ENCODE peak calls at places on chromosomes 2 and 18, in nine cellular contexts. One of them, this sample, is unnamed.

GRCh38 chr2:232354069-232354468 is 24.5 kb upstream of the ALPP start:
- DNase-seq in neural crest cell: no peak
- DNase-seq in vagina: no peak
- DNase-seq in endothelial cell of umbilical vein: no peak
- DNase-seq in CD4-positive, alpha-beta T cell: no peak
- DNase-seq in RWPE1: no peak
- DNase-seq in activated gamma-delta T cell treated with Interleukin-2 at 50 U/mL for 16 hours: no peak
- DNase-seq in endodermal cell: no peak
- DNase-seq in choroid plexus epithelial cell: no peak
- DNase-seq in this sample: no peak

GRCh38 chr2:47065771-47066380 is 89.2 kb downstream of the STPG4 start:
- DNase-seq in RWPE1: peak
- DNase-seq in choroid plexus epithelial cell: peak
- DNase-seq in endodermal cell: no peak
- DNase-seq in endothelial cell of umbilical vein: peak
- DNase-seq in CD4-positive, alpha-beta T cell: no peak
- DNase-seq in activated gamma-delta T cell treated with Interleukin-2 at 50 U/mL for 16 hours: no peak
- DNase-seq in neural crest cell: no peak
- DNase-seq in vagina: no peak
- DNase-seq in this sample: no peak

GRCh38 chr2:99615247-99615771 is 125.5 kb upstream of the REV1 start:
- DNase-seq in choroid plexus epithelial cell: peak
- DNase-seq in neural crest cell: no peak
- DNase-seq in RWPE1: peak
- DNase-seq in CD4-positive, alpha-beta T cell: no peak
- DNase-seq in endothelial cell of umbilical vein: no peak
- DNase-seq in endodermal cell: peak
- DNase-seq in vagina: no peak
- DNase-seq in activated gamma-delta T cell treated with Interleukin-2 at 50 U/mL for 16 hours: no peak
- DNase-seq in this sample: no peak

GRCh38 chr18:26458526-26459232 is 89.7 kb downstream of the KCTD1 start:
- DNase-seq in CD4-positive, alpha-beta T cell: no peak
- DNase-seq in choroid plexus epithelial cell: no peak
- DNase-seq in activated gamma-delta T cell treated with Interleukin-2 at 50 U/mL for 16 hours: no peak
- DNase-seq in endothelial cell of umbilical vein: peak
- DNase-seq in RWPE1: no peak
- DNase-seq in vagina: no peak
- DNase-seq in neural crest cell: no peak
- DNase-seq in endodermal cell: no peak
- DNase-seq in this sample: no peak

GRCh38 chr2:43038034-43038719 is 188.2 kb downstream of the ZFP36L2 start:
- DNase-seq in neural crest cell: no peak
- DNase-seq in vagina: no peak
- DNase-seq in endodermal cell: no peak
- DNase-seq in choroid plexus epithelial cell: no peak
- DNase-seq in endothelial cell of umbilical vein: no peak
- DNase-seq in CD4-positive, alpha-beta T cell: no peak
- DNase-seq in activated gamma-delta T cell treated with Interleukin-2 at 50 U/mL for 16 hours: no peak
- DNase-seq in RWPE1: no peak
- DNase-seq in this sample: no peak

GRCh38 chr2:186126181-186126580 is 359.9 kb upstream of the ZC3H15 start:
- DNase-seq in endodermal cell: no peak
- DNase-seq in choroid plexus epithelial cell: no peak
- DNase-seq in RWPE1: no peak
- DNase-seq in endothelial cell of umbilical vein: no peak
- DNase-seq in neural crest cell: no peak
- DNase-seq in CD4-positive, alpha-beta T cell: no peak
- DNase-seq in activated gamma-delta T cell treated with Interleukin-2 at 50 U/mL for 16 hours: no peak
- DNase-seq in vagina: no peak
- DNase-seq in this sample: no peak

GRCh38 chr2:24768601-24769000 is 24.6 kb downstream of the PTRHD1 start:
- DNase-seq in endothelial cell of umbilical vein: no peak
- DNase-seq in choroid plexus epithelial cell: no peak
- DNase-seq in CD4-positive, alpha-beta T cell: no peak
- DNase-seq in vagina: no peak
- DNase-seq in activated gamma-delta T cell treated with Interleukin-2 at 50 U/mL for 16 hours: no peak
- DNase-seq in RWPE1: no peak
- DNase-seq in endodermal cell: peak
- DNase-seq in neural crest cell: no peak
- DNase-seq in this sample: no peak

GRCh38 chr18:3498705-3499451 is 48.9 kb downstream of the TGIF1 start:
- DNase-seq in endothelial cell of umbilical vein: peak
- DNase-seq in endodermal cell: peak
- DNase-seq in neural crest cell: peak
- DNase-seq in activated gamma-delta T cell treated with Interleukin-2 at 50 U/mL for 16 hours: peak
- DNase-seq in vagina: no peak
- DNase-seq in choroid plexus epithelial cell: peak
- DNase-seq in CD4-positive, alpha-beta T cell: no peak
- DNase-seq in RWPE1: peak
- DNase-seq in this sample: peak

GRCh38 chr2:241638063-241638660 is 669 bp downstream of the ATG4B start:
- DNase-seq in RWPE1: no peak
- DNase-seq in choroid plexus epithelial cell: peak
- DNase-seq in activated gamma-delta T cell treated with Interleukin-2 at 50 U/mL for 16 hours: no peak
- DNase-seq in endodermal cell: no peak
- DNase-seq in neural crest cell: no peak
- DNase-seq in vagina: no peak
- DNase-seq in endothelial cell of umbilical vein: peak
- DNase-seq in CD4-positive, alpha-beta T cell: no peak
- DNase-seq in this sample: no peak